ENCODE peak calls at places on chromosomes 7 and 10, in nine cellular contexts. One of them, this sample, is unnamed.

GRCh38 chr10:116194061-116194460 is 78.9 kb downstream of the GFRA1 start:
- DNase-seq in tibial nerve: no peak
- DNase-seq in HCT116: no peak
- DNase-seq in fibroblast of lung: no peak
- DNase-seq in A673: no peak
- DNase-seq in heart right ventricle: no peak
- DNase-seq in kidney: no peak
- DNase-seq in GM12865: no peak
- DNase-seq in DND-41: no peak
- DNase-seq in this sample: no peak

GRCh38 chr7:98992076-98992475 is 113.7 kb downstream of the TRRAP start:
- DNase-seq in tibial nerve: no peak
- DNase-seq in GM12865: no peak
- DNase-seq in heart right ventricle: no peak
- DNase-seq in kidney: no peak
- DNase-seq in fibroblast of lung: no peak
- DNase-seq in HCT116: no peak
- DNase-seq in A673: no peak
- DNase-seq in DND-41: no peak
- DNase-seq in this sample: no peak

GRCh38 chr7:139034855-139035587 is 821 bp downstream of the ZC3HAV1L start:
- DNase-seq in GM12865: peak
- DNase-seq in HCT116: no peak
- DNase-seq in kidney: no peak
- DNase-seq in tibial nerve: no peak
- DNase-seq in DND-41: peak
- DNase-seq in fibroblast of lung: peak
- DNase-seq in A673: peak
- DNase-seq in heart right ventricle: peak
- DNase-seq in this sample: no peak

GRCh38 chr10:29649561-29650551 is 15.1 kb upstream of the SVIL start:
- DNase-seq in DND-41: no peak
- DNase-seq in A673: no peak
- DNase-seq in tibial nerve: no peak
- DNase-seq in heart right ventricle: no peak
- DNase-seq in GM12865: no peak
- DNase-seq in kidney: no peak
- DNase-seq in HCT116: no peak
- DNase-seq in fibroblast of lung: peak
- DNase-seq in this sample: no peak

GRCh38 chr7:48087349-48087748 is 1.7 kb upstream of the UPP1 start:
- DNase-seq in A673: no peak
- DNase-seq in heart right ventricle: no peak
- DNase-seq in kidney: no peak
- DNase-seq in HCT116: no peak
- DNase-seq in DND-41: no peak
- DNase-seq in tibial nerve: no peak
- DNase-seq in fibroblast of lung: peak
- DNase-seq in GM12865: peak
- DNase-seq in this sample: no peak

GRCh38 chr10:89693176-89693575 is 8.2 kb upstream of the KIF20B start:
- DNase-seq in DND-41: no peak
- DNase-seq in GM12865: no peak
- DNase-seq in A673: no peak
- DNase-seq in heart right ventricle: no peak
- DNase-seq in kidney: no peak
- DNase-seq in tibial nerve: no peak
- DNase-seq in fibroblast of lung: no peak
- DNase-seq in HCT116: no peak
- DNase-seq in this sample: no peak

GRCh38 chr10:132972986-132973902 is 30.9 kb upstream of the CFAP46 start:
- DNase-seq in kidney: peak
- DNase-seq in heart right ventricle: no peak
- DNase-seq in A673: no peak
- DNase-seq in fibroblast of lung: no peak
- DNase-seq in HCT116: no peak
- DNase-seq in DND-41: no peak
- DNase-seq in GM12865: no peak
- DNase-seq in tibial nerve: no peak
- DNase-seq in this sample: no peak

GRCh38 chr7:47580811-47581331 is 1.0 kb downstream of the TNS3 start:
- DNase-seq in fibroblast of lung: peak
- DNase-seq in tibial nerve: no peak
- DNase-seq in heart right ventricle: no peak
- DNase-seq in A673: no peak
- DNase-seq in DND-41: no peak
- DNase-seq in kidney: no peak
- DNase-seq in HCT116: no peak
- DNase-seq in GM12865: no peak
- DNase-seq in this sample: no peak

GRCh38 chr10:19049577-19049976 is 976 bp downstream of the MALRD1 start:
- DNase-seq in GM12865: no peak
- DNase-seq in HCT116: no peak
- DNase-seq in DND-41: no peak
- DNase-seq in kidney: no peak
- DNase-seq in A673: no peak
- DNase-seq in fibroblast of lung: no peak
- DNase-seq in tibial nerve: no peak
- DNase-seq in heart right ventricle: no peak
- DNase-seq in this sample: no peak

GRCh38 chr10:125161570-125162139 is 1.3 kb upstream of the CTBP2 start:
- DNase-seq in tibial nerve: no peak
- DNase-seq in fibroblast of lung: peak
- DNase-seq in kidney: no peak
- DNase-seq in DND-41: no peak
- DNase-seq in heart right ventricle: no peak
- DNase-seq in A673: no peak
- DNase-seq in GM12865: peak
- DNase-seq in HCT116: no peak
- DNase-seq in this sample: no peak

GRCh38 chr7:85104432-85105205 is 82.2 kb downstream of the SEMA3D start:
- DNase-seq in DND-41: no peak
- DNase-seq in fibroblast of lung: peak
- DNase-seq in A673: peak
- DNase-seq in GM12865: no peak
- DNase-seq in tibial nerve: no peak
- DNase-seq in heart right ventricle: no peak
- DNase-seq in HCT116: peak
- DNase-seq in kidney: no peak
- DNase-seq in this sample: no peak

GRCh38 chr7:151233111-151233701 is 923 bp downstream of the CHPF2 start:
- DNase-seq in HCT116: no peak
- DNase-seq in A673: peak
- DNase-seq in tibial nerve: no peak
- DNase-seq in GM12865: peak
- DNase-seq in heart right ventricle: no peak
- DNase-seq in kidney: peak
- DNase-seq in fibroblast of lung: peak
- DNase-seq in DND-41: peak
- DNase-seq in this sample: no peak

GRCh38 chr7:142328006-142328405 is 70.1 kb upstream of the PRSS58 start:
- DNase-seq in GM12865: no peak
- DNase-seq in DND-41: no peak
- DNase-seq in kidney: no peak
- DNase-seq in fibroblast of lung: no peak
- DNase-seq in heart right ventricle: no peak
- DNase-seq in tibial nerve: no peak
- DNase-seq in HCT116: no peak
- DNase-seq in A673: no peak
- DNase-seq in this sample: no peak

GRCh38 chr7:137655804-137656203 is 191.0 kb downstream of the DGKI start:
- DNase-seq in kidney: no peak
- DNase-seq in fibroblast of lung: no peak
- DNase-seq in DND-41: no peak
- DNase-seq in GM12865: no peak
- DNase-seq in tibial nerve: no peak
- DNase-seq in A673: no peak
- DNase-seq in heart right ventricle: no peak
- DNase-seq in HCT116: no peak
- DNase-seq in this sample: no peak

GRCh38 chr7:91344911-91345310 is 80.7 kb downstream of the FZD1 start:
- DNase-seq in kidney: no peak
- DNase-seq in A673: no peak
- DNase-seq in HCT116: no peak
- DNase-seq in heart right ventricle: no peak
- DNase-seq in DND-41: no peak
- DNase-seq in tibial nerve: no peak
- DNase-seq in fibroblast of lung: no peak
- DNase-seq in GM12865: peak
- DNase-seq in this sample: no peak

GRCh38 chr10:96325719-96326373 is 21.6 kb downstream of the DNTT start:
- DNase-seq in GM12865: peak
- DNase-seq in A673: no peak
- DNase-seq in heart right ventricle: no peak
- DNase-seq in HCT116: no peak
- DNase-seq in kidney: no peak
- DNase-seq in DND-41: no peak
- DNase-seq in fibroblast of lung: no peak
- DNase-seq in tibial nerve: no peak
- DNase-seq in this sample: no peak

GRCh38 chr10:114682532-114682931 is 24.5 kb upstream of the ABLIM1 start:
- DNase-seq in fibroblast of lung: no peak
- DNase-seq in A673: no peak
- DNase-seq in tibial nerve: no peak
- DNase-seq in GM12865: no peak
- DNase-seq in DND-41: no peak
- DNase-seq in kidney: no peak
- DNase-seq in heart right ventricle: no peak
- DNase-seq in HCT116: no peak
- DNase-seq in this sample: no peak

GRCh38 chr7:34096777-34097176 is 191.4 kb downstream of the BMPER start:
- DNase-seq in GM12865: no peak
- DNase-seq in HCT116: no peak
- DNase-seq in fibroblast of lung: peak
- DNase-seq in DND-41: no peak
- DNase-seq in A673: no peak
- DNase-seq in heart right ventricle: no peak
- DNase-seq in tibial nerve: no peak
- DNase-seq in kidney: no peak
- DNase-seq in this sample: no peak

GRCh38 chr10:104350146-104350635 is 3.4 kb upstream of the CFAP58 start:
- DNase-seq in fibroblast of lung: peak
- DNase-seq in A673: peak
- DNase-seq in tibial nerve: no peak
- DNase-seq in HCT116: peak
- DNase-seq in kidney: no peak
- DNase-seq in GM12865: peak
- DNase-seq in DND-41: peak
- DNase-seq in heart right ventricle: peak
- DNase-seq in this sample: no peak
- TF ChIP-seq CTCF in fibroblast of lung: peak
- TF ChIP-seq CTCF in A673: peak
- TF ChIP-seq CTCF in tibial nerve: peak
- TF ChIP-seq CTCF in HCT116: peak
- TF ChIP-seq CTCF in kidney: peak
- TF ChIP-seq CTCF in GM12865: peak
- TF ChIP-seq CTCF in DND-41: peak
- TF ChIP-seq CTCF in heart right ventricle: peak
- TF ChIP-seq CTCF in this sample: peak

GRCh38 chr10:102457591-102458150 is 6.3 kb upstream of the C10orf95 start:
- DNase-seq in DND-41: no peak
- DNase-seq in GM12865: no peak
- DNase-seq in HCT116: no peak
- DNase-seq in kidney: no peak
- DNase-seq in fibroblast of lung: no peak
- DNase-seq in tibial nerve: no peak
- DNase-seq in A673: no peak
- DNase-seq in heart right ventricle: no peak
- DNase-seq in this sample: no peak

GRCh38 chr10:102451105-102451969 is at the start of gene C10orf95:
- DNase-seq in GM12865: peak
- DNase-seq in heart right ventricle: no peak
- DNase-seq in tibial nerve: no peak
- DNase-seq in DND-41: no peak
- DNase-seq in A673: peak
- DNase-seq in HCT116: no peak
- DNase-seq in fibroblast of lung: no peak
- DNase-seq in kidney: peak
- DNase-seq in this sample: no peak

GRCh38 chr10:102452672-102453340 is 1.5 kb upstream of the C10orf95 start:
- DNase-seq in tibial nerve: no peak
- DNase-seq in kidney: no peak
- DNase-seq in HCT116: peak
- DNase-seq in fibroblast of lung: peak
- DNase-seq in A673: peak
- DNase-seq in heart right ventricle: peak
- DNase-seq in GM12865: peak
- DNase-seq in DND-41: no peak
- DNase-seq in this sample: no peak

GRCh38 chr10:102453502-102453901 is 2.2 kb upstream of the C10orf95 start:
- DNase-seq in GM12865: no peak
- DNase-seq in A673: no peak
- DNase-seq in heart right ventricle: no peak
- DNase-seq in fibroblast of lung: no peak
- DNase-seq in HCT116: no peak
- DNase-seq in tibial nerve: no peak
- DNase-seq in kidney: no peak
- DNase-seq in DND-41: no peak
- DNase-seq in this sample: no peak

GRCh38 chr10:102455893-102456471 is 4.6 kb upstream of the C10orf95 start:
- DNase-seq in A673: peak
- DNase-seq in HCT116: no peak
- DNase-seq in DND-41: no peak
- DNase-seq in kidney: no peak
- DNase-seq in heart right ventricle: no peak
- DNase-seq in fibroblast of lung: peak
- DNase-seq in GM12865: no peak
- DNase-seq in tibial nerve: no peak
- DNase-seq in this sample: no peak
- TF ChIP-seq CTCF in A673: no peak
- TF ChIP-seq CTCF in HCT116: no peak
- TF ChIP-seq CTCF in DND-41: no peak
- TF ChIP-seq CTCF in kidney: no peak
- TF ChIP-seq CTCF in heart right ventricle: no peak
- TF ChIP-seq CTCF in fibroblast of lung: no peak
- TF ChIP-seq CTCF in GM12865: no peak
- TF ChIP-seq CTCF in tibial nerve: no peak
- TF ChIP-seq CTCF in this sample: no peak

DNA sequence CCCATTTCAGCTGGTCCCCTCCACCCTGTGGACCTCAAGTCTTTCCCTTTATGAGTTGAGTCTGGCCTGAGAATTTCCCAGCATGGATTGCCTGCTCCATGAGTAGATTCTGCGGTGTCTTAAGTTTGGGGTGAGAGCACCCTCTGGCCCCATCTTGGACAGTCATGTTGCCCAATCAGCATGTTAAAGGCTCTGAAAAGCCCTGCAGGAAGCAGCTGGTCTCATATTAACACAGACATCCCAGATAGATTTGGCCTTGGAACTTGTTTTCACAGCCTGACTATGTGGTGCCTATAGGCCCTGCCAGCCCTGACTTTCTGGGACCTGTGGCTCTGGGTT is 15.5 kb upstream of the SLC29A3 start:
- DNase-seq in HCT116: no peak
- DNase-seq in GM12865: no peak
- DNase-seq in tibial nerve: no peak
- DNase-seq in heart right ventricle: no peak
- DNase-seq in kidney: no peak
- DNase-seq in A673: no peak
- DNase-seq in fibroblast of lung: no peak
- DNase-seq in DND-41: no peak
- DNase-seq in this sample: no peak
- TF ChIP-seq CTCF in HCT116: no peak
- TF ChIP-seq CTCF in GM12865: no peak
- TF ChIP-seq CTCF in tibial nerve: no peak
- TF ChIP-seq CTCF in heart right ventricle: no peak
- TF ChIP-seq CTCF in kidney: no peak
- TF ChIP-seq CTCF in A673: peak
- TF ChIP-seq CTCF in fibroblast of lung: no peak
- TF ChIP-seq CTCF in DND-41: no peak
- TF ChIP-seq CTCF in this sample: peak

GRCh38 chr7:83696101-83696500 is 47.2 kb upstream of the SEMA3E start:
- DNase-seq in tibial nerve: no peak
- DNase-seq in heart right ventricle: no peak
- DNase-seq in HCT116: no peak
- DNase-seq in fibroblast of lung: no peak
- DNase-seq in A673: no peak
- DNase-seq in kidney: no peak
- DNase-seq in GM12865: no peak
- DNase-seq in DND-41: no peak
- DNase-seq in this sample: no peak
- TF ChIP-seq CTCF in tibial nerve: no peak
- TF ChIP-seq CTCF in heart right ventricle: no peak
- TF ChIP-seq CTCF in HCT116: no peak
- TF ChIP-seq CTCF in fibroblast of lung: no peak
- TF ChIP-seq CTCF in A673: no peak
- TF ChIP-seq CTCF in kidney: no peak
- TF ChIP-seq CTCF in GM12865: no peak
- TF ChIP-seq CTCF in DND-41: no peak
- TF ChIP-seq CTCF in this sample: no peak

This sample was measured in progenitor cell of endocrine pancreas.